ENCODE peak calls at places on chromosomes 16 and 17, in six cellular contexts. X is CD8-positive, alpha-beta memory T cell; R is upper lobe of right lung; H is IMR-90; N is psoas muscle; L is SJCRH30. J is an unnamed sample. For H3K4me1, the result is how much of the 10 kb centered on the place peaks cover.

GRCh38 chr16:80988756-80989155 is 17.9 kb downstream of the CMC2 start:
- DNase-seq in X (no peak), N (no peak), H (no peak), R (no peak), L (no peak), J (no peak)

GRCh38 chr16:67013823-67014640 is 14.9 kb upstream of the CBFB start:
- DNase-seq in L (peak), X (peak), H (peak), N (peak), R (peak), J (peak)

GRCh38 chr17:35745749-35746320 is 7.2 kb downstream of the GAS2L2 start:
- DNase-seq in H (no peak), L (no peak), X (no peak), N (no peak), R (no peak), J (no peak)

GRCh38 chr17:10661377-10661906 is 4.3 kb upstream of the MYH3 start:
- DNase-seq in H (no peak), N (no peak), X (no peak), R (no peak), L (peak), J (no peak)

GRCh38 chr17:56499799-56500388 is 93.6 kb upstream of the NOG start:
- DNase-seq in H (peak), R (no peak), L (peak), N (no peak), X (no peak), J (no peak)

GRCh38 chr17:42431758-42432161 is 8.7 kb upstream of the CAVIN1 start:
- DNase-seq in L (no peak), R (no peak), H (peak), X (no peak), N (no peak), J (no peak)

GRCh38 chr17:41705271-41705991 is 6.7 kb upstream of the GAST start:
- DNase-seq in R (no peak), X (no peak), N (no peak), H (peak), L (peak), J (no peak)

GRCh38 chr16:19884611-19885455 is at the start of gene GPRC5B:
- DNase-seq in N (peak), X (peak), H (peak), L (peak), R (peak), J (peak)

GRCh38 chr17:81960130-81960958 is 643 bp downstream of the NOTUM start:
- DNase-seq in X (no peak), R (no peak), L (no peak), H (no peak), N (no peak), J (no peak)

GRCh38 chr17:3803308-3803640 is 2.3 kb upstream of the ITGAE start:
- DNase-seq in N (no peak), X (no peak), H (no peak), L (no peak), R (no peak), J (no peak)
- H3K27ac ChIP-seq in N (no peak), X (no peak), H (peak), L (no peak), R (peak), J (no peak)

DNA sequence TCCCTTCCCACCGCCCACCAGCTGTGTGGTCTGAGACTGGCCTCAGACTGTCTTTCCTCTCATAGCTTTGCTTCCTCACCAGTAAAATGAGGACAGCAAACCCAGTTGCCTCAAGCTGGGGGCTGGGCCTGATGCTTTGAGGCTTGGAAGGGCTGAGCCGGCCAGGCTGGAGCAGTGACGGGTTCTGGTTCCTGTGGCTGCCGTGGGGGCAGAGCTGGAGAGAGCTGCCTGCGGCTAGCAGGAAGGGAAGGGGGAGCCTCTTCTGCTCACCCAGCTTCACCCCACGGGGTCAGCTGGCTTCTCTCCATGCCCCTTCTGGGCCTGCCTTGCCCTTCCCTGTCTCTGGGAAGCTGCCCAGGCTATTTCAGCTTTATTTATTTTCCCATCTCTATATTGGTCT is 23.8 kb downstream of the LASP1 start:
- DNase-seq in N (no peak), X (peak), R (peak), H (no peak), L (peak), J (no peak)
- H3K4me1 ChIP-seq in N (under half), X (half or more), R (half or more), H (under half), L (under half), J (half or more)

GRCh38 chr16:86185089-86185488 is 286.1 kb downstream of the IRF8 start:
- DNase-seq in L (no peak), H (no peak), X (no peak), N (no peak), R (no peak), J (no peak)
- H3K4me3 ChIP-seq in L (no peak), H (no peak), X (no peak), N (no peak), R (no peak), J (no peak)

GRCh38 chr17:32828822-32829221 is 48.1 kb downstream of the MYO1D start:
- DNase-seq in H (no peak), N (no peak), R (no peak), L (no peak), X (no peak), J (no peak)
- H3K27ac ChIP-seq in H (no peak), N (no peak), R (no peak), L (no peak), X (no peak), J (no peak)

GRCh38 chr16:89365996-89366395 is 124.4 kb downstream of the ANKRD11 start:
- DNase-seq in N (no peak), R (no peak), X (no peak), L (no peak), H (no peak), J (no peak)

GRCh38 chr16:89366561-89367537 is 123.5 kb downstream of the ANKRD11 start:
- DNase-seq in N (peak), X (no peak), H (no peak), R (peak), L (peak), J (no peak)

GRCh38 chr16:89364603-89365002 is 125.8 kb downstream of the ANKRD11 start:
- DNase-seq in X (no peak), N (peak), H (peak), L (no peak), R (peak), J (no peak)

GRCh38 chr16:89363621-89364393 is 126.6 kb downstream of the ANKRD11 start:
- DNase-seq in X (peak), H (peak), N (peak), R (peak), L (no peak), J (peak)

DNA sequence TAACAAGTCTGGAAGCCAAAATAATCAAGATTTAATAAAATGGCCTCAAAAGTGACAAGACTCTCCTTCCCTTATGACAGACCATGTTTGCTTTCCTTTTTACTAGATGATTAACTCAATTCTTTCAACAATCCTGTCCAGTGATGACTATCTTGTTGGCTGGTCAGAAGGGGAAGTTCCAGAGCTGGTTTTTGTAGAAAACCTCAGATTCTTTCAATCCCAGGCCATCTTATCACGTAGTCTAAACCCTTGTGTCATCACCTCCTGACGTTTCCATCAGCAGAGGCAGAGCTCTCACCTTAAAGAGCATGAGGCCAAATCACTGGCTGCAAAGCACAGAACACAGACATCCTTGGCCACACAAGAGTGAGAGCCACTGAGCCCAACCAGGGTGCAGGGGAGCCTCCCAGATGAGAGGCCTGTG is 125.3 kb downstream of the ANKRD11 start:
- DNase-seq in H (peak), L (no peak), X (no peak), N (no peak), R (no peak), J (no peak)
- H3K4me1 ChIP-seq in H (under half), L (under half), X (half or more), N (half or more), R (half or more), J (half or more)

GRCh38 chr17:28385037-28385797 is 13.7 kb downstream of the SARM1 start:
- DNase-seq in R (peak), L (no peak), X (no peak), N (peak), H (no peak), J (no peak)

GRCh38 chr17:28381141-28381825 is 9.8 kb downstream of the SARM1 start:
- DNase-seq in N (peak), X (no peak), R (peak), H (no peak), L (no peak), J (no peak)

GRCh38 chr17:28384281-28385036 is 13.0 kb downstream of the SARM1 start:
- DNase-seq in H (no peak), N (peak), R (peak), L (no peak), X (peak), J (peak)

GRCh38 chr17:28379814-28380571 is 8.5 kb downstream of the SARM1 start:
- DNase-seq in X (no peak), R (peak), H (peak), N (no peak), L (no peak), J (no peak)

GRCh38 chr17:28380572-28380907 is 9.0 kb downstream of the SARM1 start:
- DNase-seq in R (peak), X (no peak), H (no peak), L (no peak), N (no peak), J (no peak)
- H3K4me3 ChIP-seq in R (no peak), X (no peak), H (no peak), L (no peak), N (no peak), J (no peak)

GRCh38 chr17:49976828-49977202 is 7.8 kb downstream of the DLX4 start:
- DNase-seq in N (no peak), X (no peak), L (no peak), H (no peak), R (no peak), J (no peak)

GRCh38 chr17:49975531-49975930 is 6.5 kb downstream of the DLX4 start:
- DNase-seq in H (no peak), X (no peak), R (no peak), N (no peak), L (peak), J (no peak)

GRCh38 chr17:49977463-49978389 is 8.7 kb downstream of the DLX4 start:
- DNase-seq in N (no peak), X (no peak), R (no peak), L (no peak), H (no peak), J (no peak)

GRCh38 chr17:49978501-49978900 is 9.5 kb downstream of the DLX4 start:
- DNase-seq in R (peak), L (no peak), X (no peak), N (no peak), H (no peak), J (no peak)

DNA sequence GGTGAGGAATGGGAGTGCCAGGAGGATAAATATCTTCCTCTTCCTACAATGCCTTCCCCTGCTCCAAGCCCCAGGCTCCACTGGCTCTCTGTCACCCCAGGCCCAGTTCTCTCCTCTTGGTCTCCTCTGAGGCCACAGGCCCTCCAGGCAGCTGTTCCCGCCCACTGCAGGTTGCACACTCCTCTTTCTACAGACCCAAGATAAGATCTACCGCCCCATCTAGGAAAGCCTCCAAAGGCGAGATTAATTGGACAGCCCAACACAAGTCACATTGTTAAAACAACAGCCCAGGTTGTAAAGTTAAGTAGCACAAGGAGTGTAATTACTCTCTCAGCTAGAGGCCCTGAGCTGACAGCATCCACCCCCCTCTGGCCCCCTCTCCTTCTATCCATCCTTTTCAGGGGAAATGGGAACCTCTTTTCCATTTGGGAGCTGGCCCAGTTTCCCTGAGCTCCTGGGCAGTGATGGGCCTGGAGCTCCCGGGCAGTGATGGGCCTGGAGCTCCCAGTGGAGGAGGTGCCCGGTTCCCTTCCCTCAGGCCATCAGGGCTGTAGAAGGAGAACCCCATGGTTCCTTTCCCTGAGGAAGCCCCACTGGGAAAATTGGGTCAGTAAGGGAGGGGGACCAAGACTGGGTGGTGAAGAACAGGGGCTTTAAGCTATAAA is 7.3 kb downstream of the DLX4 start:
- DNase-seq in H (no peak), R (no peak), N (no peak), L (peak), X (no peak), J (no peak)
- H3K27ac ChIP-seq in H (no peak), R (no peak), N (no peak), L (no peak), X (no peak), J (no peak)

GRCh38 chr17:75829747-75830146 is 14.5 kb downstream of the UNC13D start:
- DNase-seq in X (no peak), N (no peak), H (no peak), L (no peak), R (no peak), J (no peak)
- H3K4me1 ChIP-seq in X (under half), N (under half), H (under half), L (under half), R (under half), J (under half)